ENCODE peak calls at places on chromosome 3, in six cellular contexts. One of them, this sample, is unnamed.

GRCh38 chr3:151787626-151788025 is 26.3 kb upstream of the AADAC start:
- DNase-seq in HTR-8/SVneo: no peak
- DNase-seq in lower leg skin: no peak
- DNase-seq in EH: no peak
- DNase-seq in CD8-positive, alpha-beta T cell: no peak
- DNase-seq in A172: no peak
- DNase-seq in this sample: peak

GRCh38 chr3:55165704-55166103 is 237.8 kb upstream of the LRTM1 start:
- DNase-seq in HTR-8/SVneo: no peak
- DNase-seq in lower leg skin: no peak
- DNase-seq in EH: no peak
- DNase-seq in CD8-positive, alpha-beta T cell: no peak
- DNase-seq in A172: no peak
- DNase-seq in this sample: no peak

GRCh38 chr3:67094769-67095168 is 96.7 kb downstream of the KBTBD8 start:
- DNase-seq in HTR-8/SVneo: no peak
- DNase-seq in lower leg skin: no peak
- DNase-seq in EH: peak
- DNase-seq in CD8-positive, alpha-beta T cell: no peak
- DNase-seq in A172: no peak
- DNase-seq in this sample: no peak

GRCh38 chr3:32297366-32297765 is 58.9 kb downstream of the CMTM8 start:
- DNase-seq in HTR-8/SVneo: no peak
- DNase-seq in lower leg skin: no peak
- DNase-seq in EH: no peak
- DNase-seq in CD8-positive, alpha-beta T cell: peak
- DNase-seq in A172: no peak
- DNase-seq in this sample: no peak

GRCh38 chr3:143433787-143434378 is 314.3 kb downstream of the CHST2 start:
- DNase-seq in HTR-8/SVneo: no peak
- DNase-seq in lower leg skin: no peak
- DNase-seq in EH: no peak
- DNase-seq in CD8-positive, alpha-beta T cell: no peak
- DNase-seq in A172: no peak
- DNase-seq in this sample: peak

GRCh38 chr3:125431391-125431790 is 56.3 kb upstream of the ZNF148 start:
- DNase-seq in HTR-8/SVneo: no peak
- DNase-seq in lower leg skin: no peak
- DNase-seq in EH: peak
- DNase-seq in CD8-positive, alpha-beta T cell: no peak
- DNase-seq in A172: no peak
- DNase-seq in this sample: peak

GRCh38 chr3:185423178-185423577 is 60.2 kb downstream of the MAP3K13 start:
- DNase-seq in HTR-8/SVneo: no peak
- DNase-seq in lower leg skin: no peak
- DNase-seq in EH: peak
- DNase-seq in CD8-positive, alpha-beta T cell: no peak
- DNase-seq in A172: peak
- DNase-seq in this sample: peak

GRCh38 chr3:140128217-140129137 is 193.5 kb downstream of the CLSTN2 start:
- DNase-seq in HTR-8/SVneo: peak
- DNase-seq in lower leg skin: no peak
- DNase-seq in EH: peak
- DNase-seq in CD8-positive, alpha-beta T cell: no peak
- DNase-seq in A172: no peak
- DNase-seq in this sample: peak

GRCh38 chr3:38477839-38478450 is 18.2 kb upstream of the EXOG start:
- DNase-seq in HTR-8/SVneo: no peak
- DNase-seq in lower leg skin: no peak
- DNase-seq in EH: no peak
- DNase-seq in CD8-positive, alpha-beta T cell: no peak
- DNase-seq in A172: no peak
- DNase-seq in this sample: no peak

GRCh38 chr3:195071011-195071728 is 199.8 kb downstream of the XXYLT1 start:
- DNase-seq in HTR-8/SVneo: no peak
- DNase-seq in lower leg skin: no peak
- DNase-seq in EH: no peak
- DNase-seq in CD8-positive, alpha-beta T cell: no peak
- DNase-seq in A172: no peak
- DNase-seq in this sample: no peak

GRCh38 chr3:143727391-143727790 is 120.9 kb downstream of the SLC9A9 start:
- DNase-seq in HTR-8/SVneo: no peak
- DNase-seq in lower leg skin: no peak
- DNase-seq in EH: no peak
- DNase-seq in CD8-positive, alpha-beta T cell: no peak
- DNase-seq in A172: no peak
- DNase-seq in this sample: peak

This sample was measured in PC-3.